ENCODE peak calls at places on chromosomes 13 and 19, in four cellular contexts. U is K562, C is A549, E is H1. R is an unnamed sample.
A peak's percentile ranks its signal among the peaks of the same experiment; 100 is the strongest.

GRCh38 chr19:2149980-2150793 is 1.2 kb downstream of the AP3D1 start:
- DNase-seq in E (no peak), C (no peak), U (no peak), R (no peak)

GRCh38 chr13:22135446-22135845 is 464.6 kb downstream of the FGF9 start:
- DNase-seq in C (no peak), U (no peak), E (no peak), R (no peak)

GRCh38 chr19:13888281-13888680 is 11.3 kb downstream of the NANOS3 start:
- DNase-seq in E (no peak), C (no peak), U (no peak), R (no peak)

GRCh38 chr13:19810996-19811881 is 28.5 kb upstream of the PSPC1 start:
- DNase-seq in C (no peak), E (no peak), U (no peak), R (peak; percentile 10)

GRCh38 chr13:40309881-40310280 is 356.6 kb downstream of the FOXO1 start:
- DNase-seq in U (no peak), E (no peak), C (no peak), R (no peak)

GRCh38 chr19:7775761-7776160 is 12.7 kb downstream of the CLEC4M start:
- DNase-seq in C (no peak), U (no peak), E (no peak), R (no peak)

GRCh38 chr19:12840091-12841079 is 2.1 kb downstream of the MAST1 start:
- DNase-seq in U (peak; percentile 93), E (peak; percentile 100), C (no peak), R (no peak)

GRCh38 chr13:29438772-29439171 is 156.7 kb downstream of the SLC7A1 start:
- DNase-seq in C (no peak), U (no peak), E (no peak), R (no peak)

GRCh38 chr19:50300814-50301606 is 28.2 kb downstream of the KCNC3 start:
- DNase-seq in E (no peak), C (peak; percentile 81), U (no peak), R (peak; percentile 48)

GRCh38 chr13:32426981-32427851 is 714 bp downstream of the N4BP2L1 start:
- DNase-seq in E (peak; percentile 82), C (peak; percentile 3), U (no peak), R (no peak)

GRCh38 chr19:34365463-34366401 is 736 bp downstream of the GPI start:
- DNase-seq in E (peak; percentile 60), U (peak; percentile 64), C (no peak), R (no peak)

GRCh38 chr13:93066187-93066586 is 160.4 kb upstream of the GPC6 start:
- DNase-seq in C (no peak), U (no peak), E (no peak), R (no peak)

GRCh38 chr19:5086725-5087439 is 118.0 kb downstream of the KDM4B start:
- DNase-seq in E (peak; percentile 79), C (peak; percentile 9), U (no peak), R (no peak)

GRCh38 chr19:13834308-13834790 is 39.1 kb downstream of the ZSWIM4 start:
- DNase-seq in U (no peak), E (no peak), C (peak; percentile 55), R (no peak)

GRCh38 chr13:26813626-26814348 is 53.2 kb upstream of the GPR12 start:
- DNase-seq in U (no peak), C (no peak), E (no peak), R (no peak)

GRCh38 chr13:98910501-98910951 is 67.3 kb downstream of the DOCK9 start:
- DNase-seq in U (no peak), C (peak; percentile 6), E (no peak), R (peak; percentile 7)

GRCh38 chr19:55117063-55117635 is 288 bp downstream of the PPP1R12C start:
- DNase-seq in E (no peak), U (no peak), C (no peak), R (no peak)

GRCh38 chr19:10797541-10798256 is 38.3 kb downstream of the TMED1 start:
- DNase-seq in E (no peak), U (no peak), C (no peak), R (no peak)

GRCh38 chr13:26502826-26503225 is 54.7 kb upstream of the WASF3 start:
- DNase-seq in E (no peak), C (no peak), U (no peak), R (no peak)

GRCh38 chr13:28552288-28552687 is 57.4 kb upstream of the FLT1 start:
- DNase-seq in C (no peak), E (no peak), U (no peak), R (no peak)

GRCh38 chr13:26760835-26761582 is 423 bp upstream of the GPR12 start:
- DNase-seq in C (no peak), U (no peak), E (no peak), R (no peak)

GRCh38 chr19:52734340-52734892 is 428 bp downstream of the ZNF611 start:
- DNase-seq in U (peak; percentile 48), E (no peak), C (no peak), R (no peak)

GRCh38 chr13:98189841-98190505 is 12.9 kb upstream of the RNF113B start:
- DNase-seq in E (no peak), U (no peak), C (no peak), R (peak; percentile 25)

GRCh38 chr19:47020992-47021496 is 1.4 kb downstream of the NPAS1 start:
- DNase-seq in U (peak; percentile 70), C (no peak), E (peak; percentile 71), R (no peak)

GRCh38 chr13:36088001-36088400 is 43.2 kb downstream of the DCLK1 start:
- DNase-seq in E (no peak), U (no peak), C (no peak), R (no peak)

GRCh38 chr19:13036366-13036976 is 41.2 kb downstream of the NFIX start:
- DNase-seq in U (no peak), E (no peak), C (no peak), R (no peak)

GRCh38 chr13:94251801-94252200 is 227.7 kb downstream of the DCT start:
- DNase-seq in E (no peak), U (no peak), C (no peak), R (no peak)

GRCh38 chr13:40069173-40070044 is 413.9 kb downstream of the COG6 start:
- DNase-seq in E (peak; percentile 84), C (peak; percentile 19), U (peak; percentile 35), R (peak; percentile 67)

GRCh38 chr13:26412263-26412662 is 145.2 kb upstream of the WASF3 start:
- DNase-seq in U (no peak), E (no peak), C (no peak), R (peak; percentile 79)

GRCh38 chr19:1355974-1356865 is 27.5 kb upstream of the NDUFS7 start:
- DNase-seq in E (no peak), U (no peak), C (no peak), R (no peak)

GRCh38 chr13:71290963-71291937 is 575.8 kb downstream of the DACH1 start:
- DNase-seq in U (no peak), C (no peak), E (no peak), R (peak; percentile 66)

GRCh38 chr13:97875218-97875617 is 78.3 kb upstream of the IPO5 start:
- DNase-seq in U (no peak), E (peak; percentile 54), C (no peak), R (no peak)

GRCh38 chr19:29672933-29673336 is 7.7 kb downstream of the PLEKHF1 start:
- DNase-seq in E (no peak), C (no peak), U (no peak), R (no peak)

GRCh38 chr13:97749174-97749573 is 204.3 kb upstream of the IPO5 start:
- DNase-seq in C (peak; percentile 3), U (no peak), E (no peak), R (peak; percentile 9)

GRCh38 chr13:22198656-22199217 is 527.9 kb downstream of the FGF9 start:
- DNase-seq in C (no peak), U (no peak), E (no peak), R (no peak)

GRCh38 chr13:100315522-100315921 is 226.6 kb downstream of the PCCA start:
- DNase-seq in E (no peak), C (no peak), U (no peak), R (peak; percentile 21)

DNA sequence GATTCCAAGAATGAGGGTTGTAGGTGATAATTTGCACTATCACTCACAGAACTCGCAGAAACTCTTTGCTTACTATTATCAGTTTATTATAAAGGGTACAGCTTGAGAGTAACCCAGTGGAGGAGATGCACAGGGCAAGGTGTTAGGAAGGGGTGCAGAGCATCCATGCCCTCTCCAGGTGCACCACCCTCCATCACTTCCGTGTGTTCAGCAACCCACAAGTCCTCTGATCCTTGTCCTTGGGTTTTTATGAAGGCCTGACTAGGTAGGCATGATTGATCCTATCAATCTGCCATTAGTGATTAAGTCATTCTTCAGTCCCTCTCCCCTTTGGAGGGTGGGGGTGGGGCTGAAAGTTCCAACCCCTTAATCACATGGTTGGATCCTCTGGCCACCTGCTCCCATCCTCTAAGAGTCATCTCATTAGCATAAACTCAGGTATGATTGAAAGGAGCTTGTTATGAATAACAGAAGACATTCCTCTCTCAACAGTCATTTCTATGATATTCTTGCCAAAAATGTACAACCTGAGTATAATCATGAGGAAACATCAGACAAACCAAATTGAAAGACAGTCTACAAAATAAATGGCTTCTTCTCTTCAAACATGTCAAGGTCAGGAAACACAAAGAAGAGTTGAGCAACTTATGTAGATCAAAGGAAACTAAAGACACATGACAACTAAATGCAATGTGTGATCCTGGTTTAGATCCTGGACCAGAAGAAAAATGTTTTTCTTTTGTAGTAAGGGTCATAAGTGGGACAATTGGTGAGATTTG is 225.4 kb downstream of the PCCA start:
- DNase-seq in U (no peak), C (no peak), E (no peak), R (peak; percentile 96)
- TF ChIP-seq RNF2 in U (no peak), C (no peak), E (no peak), R (no peak)

GRCh38 chr19:22602631-22603272 is 31.4 kb upstream of the ZNF492 start:
- DNase-seq in U (no peak), C (no peak), E (no peak), R (no peak)
- TF ChIP-seq RNF2 in U (no peak), C (no peak), E (no peak), R (no peak)

DNA sequence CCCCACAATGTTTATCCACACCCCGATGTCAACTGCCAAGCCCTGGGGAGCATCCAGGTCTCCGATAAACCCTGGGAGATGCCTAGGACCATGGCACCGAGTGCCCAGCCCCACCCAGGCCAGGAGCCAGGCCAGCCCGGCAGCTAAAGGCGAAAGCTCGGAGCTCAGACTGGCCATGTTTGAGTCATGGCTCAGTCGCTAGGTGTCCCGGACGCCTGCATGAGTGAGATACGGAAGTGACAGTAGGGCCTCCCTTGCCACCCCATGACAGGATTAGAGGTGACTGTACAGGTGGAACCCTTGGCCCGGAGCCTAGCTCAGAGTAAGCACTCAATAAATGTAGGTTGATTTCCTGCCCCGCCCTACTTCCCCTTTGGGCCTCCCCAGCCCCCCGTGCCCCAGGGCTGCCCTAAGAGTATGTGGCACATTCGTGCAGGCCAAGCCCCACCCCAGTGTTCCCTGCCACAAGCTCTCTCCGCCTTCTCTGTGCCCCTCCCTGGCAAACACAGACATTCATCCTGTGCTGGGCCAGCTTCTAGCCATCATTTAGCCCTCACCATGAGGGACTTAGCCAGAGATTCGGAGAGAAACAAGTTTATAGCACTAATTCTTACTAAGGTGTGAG is 5.8 kb upstream of the TPM4 start:
- DNase-seq in U (peak; percentile 57), E (no peak), C (peak; percentile 58), R (peak; percentile 84)
- TF ChIP-seq RNF2 in U (no peak), E (no peak), C (no peak), R (no peak)

DNA sequence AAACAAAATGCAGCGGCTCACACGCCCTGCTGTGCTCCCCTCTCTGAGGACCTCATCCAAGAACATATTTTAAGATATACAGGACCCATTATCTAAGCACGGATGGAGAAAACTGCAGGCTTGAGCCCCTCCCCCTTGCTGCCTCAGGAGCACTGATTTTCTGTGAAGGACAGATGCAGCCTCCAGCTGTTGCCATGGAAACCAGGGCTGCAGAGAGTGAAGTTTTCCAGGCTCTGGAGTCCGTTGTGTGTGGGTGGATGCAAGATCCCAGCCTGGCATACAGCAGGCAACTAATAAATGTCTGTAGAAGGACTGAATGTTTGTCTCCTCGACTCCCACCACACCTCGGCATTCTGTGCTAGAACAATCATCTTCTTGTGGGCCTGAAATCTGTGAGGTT is 105.6 kb upstream of the PEG3 start:
- DNase-seq in C (no peak), U (no peak), E (no peak), R (no peak)
- TF ChIP-seq RNF2 in C (no peak), U (no peak), E (no peak), R (no peak)

GRCh38 chr19:19461671-19462622 is 53.4 kb downstream of the TSSK6 start:
- DNase-seq in E (peak; percentile 88), C (no peak), U (peak; percentile 80), R (peak; percentile 65)
- TF ChIP-seq RNF2 in E (no peak), C (no peak), U (no peak), R (no peak)

R was measured in HepG2.